ENCODE peak calls at places on chromosomes 2 and 18, in ten cellular contexts. T is body of pancreas, L is IMR-90, B is A549, Z is uterus, I is Peyer's patch, W is suprapubic skin, G is vagina, H is thyroid gland, A is adrenal gland. N is an unnamed sample.

GRCh38 chr2:44178950-44179349 is 10.3 kb downstream of the PPM1B start:
- DNase-seq in T (no peak), L (no peak), B (no peak), Z (no peak), I (no peak), W (no peak), G (no peak), H (no peak), A (no peak), N (no peak)

GRCh38 chr2:10647451-10647850 is 42.3 kb downstream of the NOL10 start:
- DNase-seq in T (no peak), L (no peak), B (no peak), Z (no peak), I (no peak), W (no peak), G (no peak), H (no peak), A (no peak), N (no peak)

GRCh38 chr2:121237980-121238665 is 46.9 kb downstream of the TFCP2L1 start:
- DNase-seq in T (no peak), L (no peak), B (peak; percentile 20), Z (no peak), I (no peak), W (no peak), G (no peak), H (no peak), A (no peak), N (no peak)

GRCh38 chr2:230666885-230667712 is 45.5 kb upstream of the CAB39 start:
- DNase-seq in T (no peak), L (peak; percentile 69), B (no peak), Z (no peak), I (no peak), W (no peak), G (no peak), H (no peak), A (peak; percentile 35), N (peak; percentile 67)

GRCh38 chr2:9122367-9122766 is 84.2 kb upstream of the ASAP2 start:
- DNase-seq in T (no peak), L (no peak), B (no peak), Z (no peak), I (no peak), W (no peak), G (no peak), H (no peak), A (no peak), N (no peak)

GRCh38 chr2:241598487-241598886 is 38.5 kb downstream of the THAP4 start:
- DNase-seq in T (peak; percentile 42), L (no peak), B (peak; percentile 35), Z (no peak), I (no peak), W (no peak), G (no peak), H (peak; percentile 36), A (no peak), N (no peak)

GRCh38 chr2:191115801-191116200 is 35.0 kb downstream of the STAT4 start:
- DNase-seq in T (no peak), L (peak; percentile 41), B (no peak), Z (no peak), I (no peak), W (no peak), G (no peak), H (no peak), A (no peak), N (no peak)

GRCh38 chr2:127607399-127607908 is 38.5 kb upstream of the GPR17 start:
- DNase-seq in T (peak; percentile 1), L (no peak), B (no peak), Z (no peak), I (peak; percentile 42), W (no peak), G (no peak), H (no peak), A (no peak), N (no peak)

GRCh38 chr18:7645756-7646155 is 78.6 kb downstream of the PTPRM start:
- DNase-seq in T (peak; percentile 30), L (no peak), B (peak; percentile 22), Z (no peak), I (no peak), W (no peak), G (no peak), H (peak; percentile 64), A (peak; percentile 64), N (no peak)

GRCh38 chr2:9158786-9159779 is 47.5 kb upstream of the ASAP2 start:
- DNase-seq in T (no peak), L (no peak), B (no peak), Z (no peak), I (no peak), W (no peak), G (no peak), H (no peak), A (no peak), N (no peak)

GRCh38 chr2:171669121-171669520 is 18.1 kb upstream of the DYNC1I2 start:
- DNase-seq in T (no peak), L (no peak), B (no peak), Z (no peak), I (no peak), W (no peak), G (no peak), H (no peak), A (no peak), N (no peak)

GRCh38 chr18:36297419-36298112 is at the start of gene FHOD3:
- DNase-seq in T (peak; percentile 60), L (peak; percentile 49), B (peak; percentile 26), Z (peak; percentile 74), I (peak; percentile 58), W (no peak), G (peak; percentile 72), H (peak; percentile 83), A (peak; percentile 86), N (no peak)
- TF ChIP-seq POLR2A in T (no peak), L (no peak), B (no peak), Z (no peak), I (no peak), W (no peak), G (no peak), H (no peak), A (peak; percentile 62), N (no peak)

DNA sequence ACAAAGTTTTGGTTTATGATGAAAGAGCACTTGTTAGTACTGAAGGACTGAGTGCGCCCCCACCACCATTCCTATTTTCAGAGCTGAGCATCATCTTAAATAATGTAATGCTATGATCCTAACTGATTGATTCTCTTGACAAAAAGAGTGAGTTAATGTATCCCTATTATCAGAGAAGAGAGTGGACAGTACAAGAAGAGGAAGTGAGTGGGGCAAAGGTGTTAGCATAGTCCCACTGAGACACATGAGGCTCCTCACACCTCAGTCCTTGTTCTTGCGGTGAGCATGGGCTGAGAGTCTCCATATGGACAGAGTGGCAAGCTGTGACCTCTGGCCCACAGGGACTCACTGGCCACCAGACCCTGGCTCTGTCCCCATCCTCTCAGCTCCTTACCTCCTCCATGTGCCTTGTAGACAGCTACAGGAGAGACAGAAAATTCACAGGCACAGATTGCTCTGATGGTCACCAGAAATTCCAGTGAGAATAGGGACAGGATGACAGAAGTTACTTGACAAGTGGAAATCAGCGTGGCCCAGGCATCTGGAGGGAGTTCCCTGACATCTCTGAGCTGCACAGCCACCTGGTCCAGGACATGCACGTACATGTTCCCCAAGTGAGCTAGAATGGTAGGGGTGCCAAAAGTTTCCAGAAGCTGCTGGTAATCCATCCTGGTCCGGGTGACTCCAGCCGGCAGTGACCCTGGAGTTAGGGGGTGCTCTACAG is 32.6 kb downstream of the NAPG start:
- DNase-seq in T (no peak), L (no peak), B (no peak), Z (no peak), I (no peak), W (no peak), G (no peak), H (no peak), A (no peak), N (no peak)
- TF ChIP-seq POLR2A in T (no peak), L (no peak), B (no peak), Z (no peak), I (no peak), W (no peak), G (no peak), H (no peak), A (no peak), N (no peak)

GRCh38 chr2:97868986-97869721 is 126.6 kb downstream of the TMEM131 start:
- DNase-seq in T (no peak), L (peak; percentile 94), B (peak; percentile 85), Z (no peak), I (peak; percentile 69), W (no peak), G (no peak), H (no peak), A (peak; percentile 30), N (no peak)
- TF ChIP-seq POLR2A in T (no peak), L (peak; percentile 75), B (no peak), Z (no peak), I (no peak), W (no peak), G (no peak), H (no peak), A (no peak), N (no peak)

GRCh38 chr2:101622210-101622609 is 75.3 kb upstream of the MAP4K4 start:
- DNase-seq in T (no peak), L (no peak), B (no peak), Z (no peak), I (no peak), W (no peak), G (no peak), H (no peak), A (no peak), N (no peak)

GRCh38 chr2:101624706-101625332 is 72.7 kb upstream of the MAP4K4 start:
- DNase-seq in T (no peak), L (no peak), B (no peak), Z (no peak), I (no peak), W (no peak), G (no peak), H (no peak), A (no peak), N (no peak)

GRCh38 chr2:101619191-101619591 is 78.3 kb upstream of the MAP4K4 start:
- DNase-seq in T (no peak), L (peak; percentile 48), B (no peak), Z (peak; percentile 35), I (peak; percentile 61), W (no peak), G (no peak), H (peak; percentile 26), A (peak; percentile 59), N (no peak)

GRCh38 chr2:101625387-101625786 is 72.1 kb upstream of the MAP4K4 start:
- DNase-seq in T (no peak), L (peak; percentile 7), B (no peak), Z (no peak), I (no peak), W (no peak), G (no peak), H (no peak), A (no peak), N (no peak)

DNA sequence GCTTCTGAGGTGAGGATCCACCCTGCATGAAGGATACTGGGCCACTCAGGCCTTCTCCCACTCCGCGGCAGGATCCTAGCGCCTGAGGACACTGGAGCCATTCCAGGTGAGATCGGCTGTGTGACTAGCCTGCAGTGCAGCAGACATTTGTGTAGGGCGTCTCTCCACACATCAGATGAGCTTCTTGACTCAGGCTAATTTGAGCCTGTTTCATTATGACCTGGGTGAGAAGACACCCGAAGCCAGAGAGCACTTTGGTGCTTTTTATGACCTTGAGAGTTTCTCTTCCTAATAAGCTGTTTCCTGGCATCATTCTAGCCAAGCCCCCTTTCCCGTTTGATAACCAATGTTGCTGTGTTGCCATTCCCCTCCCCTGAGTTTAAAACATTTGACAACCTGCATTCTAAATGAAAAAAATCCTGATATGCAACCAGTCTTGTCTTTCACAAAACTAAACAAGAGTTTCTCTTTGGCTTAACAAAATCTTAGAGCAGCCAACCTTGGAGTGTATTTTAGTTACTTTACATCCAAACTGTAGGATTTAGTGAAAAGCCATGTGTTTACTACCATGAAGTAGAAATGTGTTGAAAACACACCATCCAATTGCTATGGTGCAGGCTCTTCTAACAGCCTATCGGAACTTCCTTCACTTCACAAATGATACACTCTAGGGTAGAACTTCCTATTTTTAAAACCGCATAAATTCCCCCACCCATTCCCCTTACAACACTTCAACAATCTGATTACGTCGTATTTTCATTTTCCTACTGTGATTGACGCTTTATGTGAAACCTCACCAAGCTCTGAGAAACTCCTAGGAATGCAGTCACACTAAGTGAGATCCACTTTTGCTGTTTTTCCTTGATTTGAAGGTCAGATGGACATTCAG is 74.6 kb upstream of the MAP4K4 start:
- DNase-seq in T (no peak), L (no peak), B (no peak), Z (no peak), I (no peak), W (no peak), G (no peak), H (no peak), A (no peak), N (no peak)
- TF ChIP-seq POLR2A in T (no peak), L (no peak), B (no peak), Z (no peak), I (no peak), W (no peak), G (no peak), H (no peak), A (no peak), N (no peak)